ENCODE peak calls at places on chromosomes 7 and 10, in four cellular contexts. J is gastrocnemius medialis, N is Peyer's patch, I is transverse colon. T is an unnamed sample.

GRCh38 chr10:48464871-48465736 is 139.8 kb downstream of the ARHGAP22 start:
- DNase-seq in N (peak), J (no peak), I (no peak), T (no peak)

GRCh38 chr7:140512317-140513000 is 33.2 kb upstream of the MKRN1 start:
- DNase-seq in N (peak), J (no peak), I (peak), T (no peak)

GRCh38 chr7:122457969-122458368 is 153.4 kb upstream of the FEZF1 start:
- DNase-seq in J (no peak), N (no peak), I (no peak), T (no peak)

GRCh38 chr7:135692055-135692454 is 29.7 kb downstream of the STMP1 start:
- DNase-seq in J (no peak), I (no peak), N (no peak), T (no peak)

GRCh38 chr7:44978511-44979366 is at the start of gene MYO1G:
- DNase-seq in I (peak), N (no peak), J (no peak), T (no peak)

GRCh38 chr7:45937301-45937700 is 16.2 kb upstream of the IGFBP3 start:
- DNase-seq in J (no peak), I (no peak), N (no peak), T (no peak)

GRCh38 chr10:28008054-28008453 is 9.2 kb upstream of the ODAD2 start:
- DNase-seq in I (no peak), J (no peak), N (no peak), T (no peak)

GRCh38 chr7:159112136-159113011 is 32.3 kb downstream of the VIPR2 start:
- DNase-seq in N (peak), J (no peak), I (no peak), T (no peak)

GRCh38 chr7:51430480-51431086 is 114.0 kb upstream of the COBL start:
- DNase-seq in J (no peak), I (peak), N (no peak), T (no peak)

GRCh38 chr10:97827778-97828291 is 21.8 kb upstream of the GOLGA7B start:
- DNase-seq in J (no peak), I (no peak), N (peak), T (no peak)

GRCh38 chr10:103564799-103565365 is 71.4 kb downstream of the NEURL1 start:
- DNase-seq in I (peak), J (no peak), N (no peak), T (no peak)

GRCh38 chr7:11436317-11436716 is 395.7 kb downstream of the THSD7A start:
- DNase-seq in I (no peak), N (no peak), J (no peak), T (no peak)

GRCh38 chr7:81882086-81882485 is 112.2 kb upstream of the HGF start:
- DNase-seq in J (no peak), N (no peak), I (no peak), T (no peak)

GRCh38 chr7:80699656-80700318 is 61.3 kb downstream of the CD36 start:
- DNase-seq in I (no peak), J (no peak), N (no peak), T (no peak)

GRCh38 chr10:78292987-78293865 is 259.6 kb downstream of the RPS24 start:
- DNase-seq in N (no peak), J (no peak), I (no peak), T (no peak)

GRCh38 chr7:142125576-142125975 is 14.1 kb downstream of the MGAM2 start:
- DNase-seq in J (no peak), I (no peak), N (no peak), T (no peak)

GRCh38 chr10:59887006-59887405 is 19.4 kb downstream of the CCDC6 start:
- DNase-seq in J (no peak), N (no peak), I (no peak), T (no peak)

GRCh38 chr7:44709011-44709915 is 39.4 kb upstream of the ZMIZ2 start:
- DNase-seq in I (no peak), N (no peak), J (no peak), T (no peak)

GRCh38 chr7:27992755-27993478 is 187.7 kb downstream of the JAZF1 start:
- DNase-seq in I (no peak), N (no peak), J (no peak), T (no peak)

GRCh38 chr10:95640891-95641315 is 15.6 kb downstream of the ALDH18A1 start:
- DNase-seq in N (no peak), I (no peak), J (no peak), T (no peak)

GRCh38 chr10:31819393-31819820 is 109.2 kb downstream of the ARHGAP12 start:
- DNase-seq in I (no peak), J (peak), N (no peak), T (peak)

GRCh38 chr7:118114175-118114574 is 69.8 kb upstream of the LSM8 start:
- DNase-seq in N (no peak), I (no peak), J (no peak), T (no peak)

DNA sequence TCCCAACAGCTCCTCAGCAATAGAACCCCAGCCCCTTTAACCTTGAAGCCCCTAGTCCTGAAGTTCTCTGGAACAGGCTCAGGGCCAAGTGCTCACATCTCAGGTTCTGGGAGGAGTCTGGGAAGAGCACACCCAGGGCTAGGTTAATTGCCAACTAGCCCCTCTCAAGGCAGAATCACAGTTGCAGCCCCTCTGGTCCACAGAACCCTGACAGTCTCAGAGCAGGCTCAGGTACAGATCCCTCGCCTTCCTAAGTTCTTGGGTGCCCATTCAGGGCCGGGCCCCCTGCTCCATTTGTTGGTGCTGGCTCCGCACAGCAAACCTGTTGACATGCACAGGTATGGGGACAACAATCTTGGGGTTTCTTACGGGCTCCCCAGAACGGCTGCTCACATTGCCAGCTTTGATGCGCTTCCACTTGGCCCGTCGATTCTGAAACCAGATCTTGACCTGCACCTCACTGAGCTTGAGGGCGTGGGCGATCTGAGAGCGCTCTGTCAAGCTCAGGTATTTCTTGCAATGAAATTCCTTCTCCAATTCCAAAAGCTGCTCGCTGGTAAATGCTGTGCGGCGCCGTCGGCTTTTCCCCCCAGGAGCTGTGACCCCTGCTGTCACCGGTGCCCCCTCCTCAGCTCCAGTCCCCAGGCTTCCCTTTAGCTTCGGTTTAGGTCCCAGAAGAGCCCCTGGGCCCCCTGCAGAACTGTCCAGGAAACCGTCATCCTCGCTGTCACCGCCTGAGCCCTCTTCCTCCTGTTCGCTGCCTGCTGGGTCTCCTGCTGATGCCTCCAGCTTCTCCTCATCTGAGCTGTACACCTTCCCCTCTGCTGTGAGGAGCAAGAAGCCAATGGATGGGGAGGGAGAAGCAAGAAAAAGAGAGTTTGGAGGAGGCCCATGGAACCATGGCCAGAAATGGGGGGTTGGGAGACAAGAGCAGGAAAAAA is 18.9 kb downstream of the GBX1 start:
- DNase-seq in J (no peak), N (no peak), I (peak), T (no peak)
- TF ChIP-seq POLR2A in J (no peak), N (no peak), I (no peak), T (no peak)

GRCh38 chr7:120725376-120726039 is 132.4 kb downstream of the TSPAN12 start:
- DNase-seq in N (no peak), J (no peak), I (no peak), T (no peak)
- H3K4me3 ChIP-seq in N (no peak), J (peak), I (no peak), T (no peak)

GRCh38 chr10:79468015-79468560 is 22.7 kb upstream of the ZCCHC24 start:
- DNase-seq in N (no peak), J (no peak), I (no peak), T (no peak)

GRCh38 chr10:79465341-79465740 is 19.9 kb upstream of the ZCCHC24 start:
- DNase-seq in I (no peak), J (no peak), N (no peak), T (no peak)

GRCh38 chr10:79459243-79459642 is 13.8 kb upstream of the ZCCHC24 start:
- DNase-seq in J (no peak), N (no peak), I (no peak), T (no peak)

GRCh38 chr10:79460687-79461086 is 15.3 kb upstream of the ZCCHC24 start:
- DNase-seq in I (no peak), N (no peak), J (no peak), T (no peak)

GRCh38 chr10:79463578-79464496 is 18.4 kb upstream of the ZCCHC24 start:
- DNase-seq in N (no peak), I (no peak), J (peak), T (no peak)
- H3K27ac ChIP-seq in N (no peak), I (no peak), J (peak), T (peak)

GRCh38 chr10:124093076-124093773 is at the start of gene CHST15:
- DNase-seq in J (peak), N (peak), I (peak), T (no peak)
- TF ChIP-seq POLR2A in J (peak), N (no peak), I (peak), T (peak)

DNA sequence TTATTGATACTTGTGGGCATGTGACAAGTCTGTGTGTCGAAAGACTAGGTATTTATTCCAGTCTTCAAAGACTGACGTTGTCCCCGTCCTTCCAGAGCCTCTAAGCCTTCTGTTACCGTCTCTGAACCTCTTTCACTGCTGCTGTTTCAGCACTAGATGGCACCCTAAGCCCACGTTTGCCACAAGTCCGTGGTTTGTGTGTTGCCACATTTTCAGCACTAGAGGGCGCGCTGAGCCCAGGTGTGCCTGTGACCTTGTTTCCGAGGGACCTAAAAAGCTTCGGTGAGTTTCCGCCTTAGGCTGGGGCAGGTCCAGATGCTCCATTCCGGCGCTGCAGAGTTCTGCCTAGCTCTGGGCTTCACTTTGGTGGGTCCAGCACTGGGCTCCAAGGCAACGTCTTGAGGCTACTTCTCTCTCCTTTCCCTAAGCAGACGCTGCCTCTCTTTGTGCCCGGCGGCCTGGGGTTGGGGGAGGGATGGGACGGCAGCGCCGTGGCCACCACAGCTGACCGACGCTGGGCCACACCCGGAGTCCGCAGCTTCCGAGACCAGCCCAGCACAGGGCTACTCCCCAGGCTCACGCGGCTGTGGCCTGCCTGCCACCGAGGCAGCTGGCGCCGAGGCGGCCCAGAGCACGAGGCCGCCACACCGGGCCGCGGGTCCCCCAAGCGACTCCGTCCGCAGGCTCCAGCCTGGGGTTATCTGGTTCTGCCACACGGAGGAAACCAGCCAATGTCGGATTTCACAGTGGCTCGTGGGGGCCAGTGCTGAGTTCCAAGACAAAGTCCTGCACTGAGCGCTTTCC is 520.2 kb downstream of the REEP3 start:
- DNase-seq in J (peak), N (peak), I (peak), T (peak)
- H3K4me3 ChIP-seq in J (peak), N (peak), I (no peak), T (peak)

T was measured in tibial nerve.